ENCODE peak calls at places on chromosomes 3 and 15, in seven cellular contexts. E, T, Y, C, I, M and X are unnamed samples.

GRCh38 chr3:15576475-15576874 is 24.9 kb downstream of the HACL1 start:
- DNase-seq in Y (no peak), C (no peak), M (no peak), I (no peak), E (no peak), T (no peak), X (no peak)

GRCh38 chr15:54962637-54963036 is 234.1 kb downstream of the RSL24D1 start:
- DNase-seq in T (no peak), M (no peak), I (no peak), C (no peak), E (no peak), Y (no peak), X (no peak)

GRCh38 chr3:127761101-127761802 is 61.1 kb downstream of the MGLL start:
- DNase-seq in M (no peak), I (no peak), C (no peak), Y (no peak), E (no peak), T (no peak), X (no peak)

GRCh38 chr15:31435891-31436628 is 109.4 kb downstream of the KLF13 start:
- DNase-seq in M (peak; percentile 45), I (no peak), T (no peak), C (no peak), E (no peak), Y (no peak), X (peak; percentile 82)

GRCh38 chr3:98013428-98014349 is 21.4 kb downstream of the GABRR3 start:
- DNase-seq in C (no peak), M (no peak), T (no peak), I (no peak), E (no peak), Y (no peak), X (no peak)

GRCh38 chr3:47961815-47962606 is 54.2 kb downstream of the MAP4 start:
- DNase-seq in I (no peak), M (peak; percentile 29), T (no peak), C (peak; percentile 12), Y (no peak), E (peak; percentile 92), X (no peak)

GRCh38 chr3:13160619-13161018 is 87.4 kb upstream of the IQSEC1 start:
- DNase-seq in C (no peak), E (no peak), I (no peak), M (no peak), Y (no peak), T (no peak), X (peak; percentile 25)

GRCh38 chr3:184604039-184604955 is 42.7 kb downstream of the EPHB3 start:
- DNase-seq in C (no peak), T (peak; percentile 59), M (no peak), E (no peak), Y (no peak), I (no peak), X (no peak)

GRCh38 chr15:74156678-74157411 is 16.7 kb upstream of the ISLR start:
- DNase-seq in T (no peak), M (no peak), C (no peak), I (peak; percentile 65), E (no peak), Y (no peak), X (peak; percentile 84)

GRCh38 chr3:9248232-9249191 is 934 bp downstream of the SRGAP3 start:
- DNase-seq in I (no peak), Y (no peak), T (no peak), M (no peak), E (no peak), C (no peak), X (no peak)

GRCh38 chr3:14988988-14989394 is 41.6 kb downstream of the NR2C2 start:
- DNase-seq in I (no peak), E (peak; percentile 98), T (no peak), Y (no peak), M (no peak), C (no peak), X (no peak)

GRCh38 chr3:42802876-42803799 is 1.2 kb downstream of the HIGD1A start:
- DNase-seq in M (no peak), C (peak; percentile 20), E (peak; percentile 10), Y (no peak), I (no peak), T (no peak), X (no peak)

GRCh38 chr3:168048414-168049330 is 47.1 kb downstream of the GOLIM4 start:
- DNase-seq in C (no peak), M (no peak), T (no peak), E (no peak), I (no peak), Y (no peak), X (no peak)

GRCh38 chr15:37094542-37095196 is 5.7 kb downstream of the MEIS2 start:
- DNase-seq in M (no peak), C (peak; percentile 84), E (no peak), T (no peak), I (no peak), Y (no peak), X (no peak)
- H3K27ac ChIP-seq in M (no peak overlapping the region), C (peak overlapping the region; percentile 52), E (no peak overlapping the region), T (peak overlapping the region; percentile 97), I (peak overlapping the region; percentile 92), Y (no peak overlapping the region), X (no peak overlapping the region)

GRCh38 chr3:107555359-107555758 is 32.6 kb downstream of the BBX start:
- DNase-seq in C (no peak), I (no peak), T (no peak), M (no peak), Y (no peak), E (no peak), X (no peak)
- H3K4me3 ChIP-seq in C (no peak overlapping the region), I (no peak overlapping the region), T (no peak overlapping the region), M (no peak overlapping the region), Y (no peak overlapping the region), E (no peak overlapping the region), X (no peak overlapping the region)

GRCh38 chr3:73342077-73342476 is 280.6 kb downstream of the EBLN2 start:
- DNase-seq in C (no peak), M (no peak), Y (no peak), E (no peak), T (no peak), I (no peak), X (no peak)
- H3K27ac ChIP-seq in C (no peak overlapping the region), M (no peak overlapping the region), Y (no peak overlapping the region), E (no peak overlapping the region), T (no peak overlapping the region), I (no peak overlapping the region), X (no peak overlapping the region)

DNA sequence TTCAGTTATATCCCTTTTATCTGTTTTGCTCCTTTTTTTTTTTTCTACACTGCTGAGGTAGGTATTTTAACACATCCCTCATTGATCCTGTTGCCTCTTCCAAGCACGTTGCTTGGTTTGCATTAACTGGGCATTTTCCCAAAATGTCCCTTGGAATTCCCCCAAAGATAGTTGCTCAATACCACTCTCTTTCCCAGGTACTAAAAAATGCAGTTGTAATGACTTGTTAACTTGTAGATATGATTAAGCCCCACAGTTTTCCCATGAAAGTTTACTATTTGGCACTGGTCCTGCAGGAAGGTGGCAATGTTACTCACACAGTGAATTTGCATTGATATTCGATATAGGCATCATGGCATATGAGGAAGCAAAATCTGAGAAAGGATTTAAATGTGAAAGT is 67.1 kb downstream of the GRM7 start:
- DNase-seq in E (no peak), I (no peak), M (no peak), C (peak; percentile 60), T (no peak), Y (no peak), X (no peak)
- H3K4me3 ChIP-seq in E (no peak overlapping the region), I (no peak overlapping the region), M (no peak overlapping the region), C (no peak overlapping the region), T (no peak overlapping the region), Y (no peak overlapping the region), X (no peak overlapping the region)

DNA sequence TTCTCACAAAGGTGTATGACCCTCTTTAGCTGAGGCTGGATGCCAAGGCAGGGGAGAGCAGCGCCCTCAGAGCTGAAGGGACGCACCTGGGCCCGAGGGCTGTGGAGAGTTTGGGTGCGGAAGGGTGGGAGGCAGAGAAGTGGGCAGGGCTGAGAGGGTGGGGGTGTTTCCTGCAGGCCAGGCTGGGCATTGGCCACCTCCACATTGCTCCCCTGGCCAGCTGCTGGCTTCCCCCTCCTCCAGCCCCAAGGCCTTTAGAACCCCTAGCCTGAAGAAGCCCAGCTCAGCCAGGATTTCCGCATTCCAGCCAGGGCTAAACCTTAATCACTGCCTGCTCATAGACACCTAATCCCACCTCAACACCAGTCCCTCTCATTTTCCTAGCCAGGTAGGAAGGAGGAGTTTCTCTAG is 7.5 kb downstream of the NT5DC2 start:
- DNase-seq in M (no peak), E (no peak), T (no peak), Y (no peak), C (no peak), I (peak; percentile 76), X (no peak)
- H3K27ac ChIP-seq in M (no peak overlapping the region), E (no peak overlapping the region), T (peak overlapping the region; percentile 63), Y (peak overlapping the region; percentile 9), C (no peak overlapping the region), I (peak overlapping the region; percentile 74), X (peak overlapping the region; percentile 74)

DNA sequence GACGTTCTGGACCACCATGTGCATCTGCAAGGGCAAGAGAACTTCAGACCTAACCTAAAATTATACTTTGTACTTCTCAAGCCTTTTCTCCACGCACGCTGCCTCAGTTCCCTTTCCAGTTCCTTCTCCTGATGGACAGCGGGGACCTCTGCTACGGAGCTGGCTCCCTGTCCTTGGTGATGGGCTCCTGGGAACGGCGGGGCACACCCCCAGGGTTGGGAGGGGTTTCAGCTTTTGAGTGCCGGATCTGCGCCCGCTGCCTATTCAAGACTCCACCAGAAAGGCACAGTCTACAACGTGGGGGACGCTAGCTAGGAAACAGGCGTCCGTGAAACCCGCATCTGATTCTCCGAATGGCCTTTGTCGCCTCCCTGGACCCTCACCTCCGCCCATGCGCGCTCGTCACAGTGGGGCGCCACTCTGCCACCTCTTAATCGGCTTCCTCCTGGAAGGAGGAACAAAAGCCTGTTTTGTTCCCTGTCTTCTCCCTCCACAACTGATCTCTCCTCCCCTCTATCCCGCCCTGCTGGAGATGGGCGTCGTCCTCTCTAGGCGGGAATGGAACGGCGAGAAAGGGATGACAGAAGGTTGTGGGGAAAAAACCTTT is 2.2 kb downstream of the GPR149 start:
- DNase-seq in I (no peak), T (no peak), Y (no peak), M (no peak), E (no peak), C (no peak), X (no peak)
- H3K4me3 ChIP-seq in I (peak overlapping the region; percentile 44), T (no peak overlapping the region), Y (peak overlapping the region; percentile 6), M (no peak overlapping the region), E (no peak overlapping the region), C (peak overlapping the region; percentile 46), X (no peak overlapping the region)

GRCh38 chr3:193735850-193736249 is 142.8 kb downstream of the OPA1 start:
- DNase-seq in I (no peak), T (no peak), E (no peak), C (no peak), M (no peak), Y (no peak), X (no peak)

GRCh38 chr3:193732827-193733226 is 139.8 kb downstream of the OPA1 start:
- DNase-seq in M (no peak), E (no peak), T (no peak), C (no peak), I (no peak), Y (no peak), X (no peak)

GRCh38 chr3:193734737-193735366 is 141.8 kb downstream of the OPA1 start:
- DNase-seq in E (no peak), C (no peak), I (no peak), M (no peak), Y (no peak), T (no peak), X (no peak)

GRCh38 chr3:193736616-193737015 is 143.6 kb downstream of the OPA1 start:
- DNase-seq in Y (no peak), T (no peak), C (no peak), M (no peak), E (no peak), I (no peak), X (no peak)

GRCh38 chr3:193737191-193737751 is 144.3 kb downstream of the OPA1 start:
- DNase-seq in E (no peak), I (no peak), T (no peak), M (no peak), C (no peak), Y (no peak), X (no peak)
- H3K27ac ChIP-seq in E (no peak overlapping the region), I (no peak overlapping the region), T (no peak overlapping the region), M (no peak overlapping the region), C (no peak overlapping the region), Y (no peak overlapping the region), X (no peak overlapping the region)